ENCODE peak calls at places on chromosomes 2 and 18, in nine cellular contexts. H, A, V, J, W, B, R, Q and M are unnamed samples.

GRCh38 chr2:233064526-233065199 is 4.5 kb downstream of the INPP5D start:
- DNase-seq in A (no peak), H (no peak), V (no peak), Q (no peak), R (no peak), J (no peak), B (no peak), W (no peak), M (no peak)

GRCh38 chr2:201622306-201622705 is 21.0 kb downstream of the TMEM237 start:
- DNase-seq in V (no peak), J (no peak), W (peak), A (no peak), H (no peak), Q (no peak), B (no peak), R (no peak), M (peak)

GRCh38 chr2:151183072-151183580 is 78.5 kb downstream of the RBM43 start:
- DNase-seq in J (no peak), W (no peak), R (no peak), A (no peak), H (no peak), Q (no peak), V (no peak), B (no peak), M (no peak)

GRCh38 chr18:47754311-47755101 is 176.0 kb downstream of the SMAD2 start:
- DNase-seq in Q (peak), J (peak), H (no peak), A (peak), R (peak), W (no peak), B (peak), V (peak), M (no peak)

GRCh38 chr2:239991689-239992314 is 33.3 kb downstream of the NDUFA10 start:
- DNase-seq in J (peak), V (peak), A (peak), Q (peak), B (no peak), W (peak), R (peak), H (peak), M (peak)

GRCh38 chr18:25739356-25739755 is 351.1 kb downstream of the SS18 start:
- DNase-seq in Q (no peak), B (no peak), V (no peak), W (no peak), A (no peak), R (no peak), H (no peak), J (no peak), M (no peak)

GRCh38 chr2:44884677-44885076 is 56.8 kb upstream of the SIX3 start:
- DNase-seq in H (no peak), R (no peak), A (no peak), B (no peak), W (no peak), Q (no peak), V (no peak), J (no peak), M (no peak)

GRCh38 chr2:73293534-73294171 is at the start of gene EGR4:
- DNase-seq in H (peak), R (peak), J (peak), Q (peak), B (peak), W (peak), V (peak), A (no peak), M (peak)

GRCh38 chr2:237447496-237447895 is 33.5 kb upstream of the COL6A3 start:
- DNase-seq in B (no peak), Q (no peak), R (no peak), V (no peak), A (no peak), W (no peak), J (no peak), H (no peak), M (no peak)

GRCh38 chr2:111155610-111156009 is 34.9 kb downstream of the BCL2L11 start:
- DNase-seq in V (no peak), J (peak), R (no peak), W (peak), Q (no peak), B (no peak), H (no peak), A (no peak), M (peak)

GRCh38 chr2:225454412-225454811 is 54.9 kb downstream of the NYAP2 start:
- DNase-seq in H (no peak), B (no peak), A (no peak), W (no peak), V (no peak), R (peak), J (no peak), Q (no peak), M (no peak)

GRCh38 chr18:78984941-78985784 is 5.5 kb downstream of the SALL3 start:
- DNase-seq in R (peak), Q (peak), H (no peak), W (no peak), A (no peak), B (no peak), J (peak), V (no peak), M (no peak)

GRCh38 chr2:23221901-23222300 is 163.1 kb upstream of the KLHL29 start:
- DNase-seq in J (no peak), A (no peak), Q (no peak), R (no peak), W (no peak), B (no peak), V (no peak), H (no peak), M (no peak)

GRCh38 chr2:67515021-67515420 is 117.9 kb downstream of the ETAA1 start:
- DNase-seq in A (no peak), W (no peak), J (no peak), B (no peak), H (no peak), Q (peak), R (no peak), V (no peak), M (no peak)

GRCh38 chr2:54483426-54483825 is 27.3 kb downstream of the SPTBN1 start:
- DNase-seq in W (no peak), V (peak), A (no peak), R (peak), H (peak), J (peak), B (no peak), Q (peak), M (peak)

GRCh38 chr2:232529806-232530547 is 4.0 kb downstream of the CHRND start:
- DNase-seq in R (no peak), Q (no peak), V (no peak), J (no peak), B (no peak), W (no peak), H (no peak), A (no peak), M (no peak)

GRCh38 chr2:3075941-3076340 is 301.7 kb downstream of the EIPR1 start:
- DNase-seq in H (no peak), W (no peak), V (no peak), Q (no peak), R (no peak), J (no peak), A (no peak), B (no peak), M (no peak)

GRCh38 chr18:13437801-13438506 is 219.4 kb downstream of the LDLRAD4 start:
- DNase-seq in Q (no peak), W (no peak), A (no peak), R (no peak), B (no peak), J (no peak), H (no peak), V (no peak), M (no peak)

DNA sequence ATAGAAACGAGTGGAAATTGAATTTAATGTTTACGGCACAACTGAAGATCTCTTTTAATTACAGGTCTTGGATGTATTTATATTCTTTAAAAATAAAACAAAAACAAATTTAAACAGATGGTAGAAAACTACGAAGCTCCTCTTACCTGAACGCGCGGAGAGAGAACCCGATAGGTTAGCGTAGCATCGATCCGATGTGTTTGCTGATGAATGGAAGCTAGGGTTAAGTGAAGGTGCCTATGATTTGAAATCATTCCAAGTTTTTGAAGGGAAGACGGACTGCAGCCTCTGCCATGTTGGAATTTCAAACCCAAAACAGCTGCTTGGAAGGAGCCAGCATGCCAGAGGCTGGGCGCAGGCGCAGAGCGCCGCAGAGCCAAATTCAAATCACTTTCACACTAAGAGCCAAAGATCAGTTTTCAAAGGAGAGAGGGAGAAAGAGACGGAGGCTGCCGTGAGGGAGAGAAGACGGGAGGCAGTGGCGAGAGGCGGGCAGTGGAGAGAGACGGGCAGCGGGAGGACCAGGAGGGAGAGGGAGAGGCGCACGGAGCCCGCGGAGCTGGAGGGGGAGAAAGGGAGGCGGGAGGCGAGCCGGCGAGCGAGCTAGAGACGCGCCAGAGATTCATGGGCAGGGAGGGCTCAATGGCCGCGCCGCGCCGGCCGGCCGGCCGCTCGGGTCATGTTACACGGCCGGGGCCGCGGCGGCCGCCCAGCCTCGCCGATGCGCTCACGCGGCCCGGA is at the start of gene FIGN:
- DNase-seq in V (no peak), A (peak), H (peak), B (peak), R (peak), W (peak), J (peak), Q (peak), M (peak)
- H3K9ac ChIP-seq in V (no peak), A (peak), H (peak), B (peak), R (peak), W (peak), J (peak), Q (peak), M (peak)

DNA sequence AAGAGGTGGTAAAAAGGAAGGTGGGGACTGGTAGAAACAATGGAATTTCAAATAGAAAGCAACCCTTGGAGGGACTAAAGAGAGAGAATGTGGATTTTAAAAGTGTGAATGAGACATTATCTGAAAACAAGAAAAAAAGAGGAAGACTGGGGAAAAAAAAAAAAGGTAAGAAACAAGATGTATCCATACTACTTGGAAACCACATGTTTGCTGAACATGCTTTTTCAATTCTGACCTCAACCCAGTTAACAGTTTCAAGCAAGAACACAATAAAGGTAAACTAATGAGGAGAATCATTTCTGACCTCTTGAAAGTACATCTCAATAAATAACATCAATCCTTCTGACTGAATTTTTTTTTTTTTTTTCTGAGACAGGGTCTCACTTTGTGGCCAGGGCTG is 2.6 kb downstream of the FARSB start:
- DNase-seq in A (no peak), R (no peak), B (no peak), Q (no peak), V (no peak), W (no peak), H (no peak), J (no peak), M (no peak)
- H3K9ac ChIP-seq in A (no peak), R (peak), B (peak), Q (no peak), V (no peak), W (no peak), H (no peak), J (no peak), M (no peak)

DNA sequence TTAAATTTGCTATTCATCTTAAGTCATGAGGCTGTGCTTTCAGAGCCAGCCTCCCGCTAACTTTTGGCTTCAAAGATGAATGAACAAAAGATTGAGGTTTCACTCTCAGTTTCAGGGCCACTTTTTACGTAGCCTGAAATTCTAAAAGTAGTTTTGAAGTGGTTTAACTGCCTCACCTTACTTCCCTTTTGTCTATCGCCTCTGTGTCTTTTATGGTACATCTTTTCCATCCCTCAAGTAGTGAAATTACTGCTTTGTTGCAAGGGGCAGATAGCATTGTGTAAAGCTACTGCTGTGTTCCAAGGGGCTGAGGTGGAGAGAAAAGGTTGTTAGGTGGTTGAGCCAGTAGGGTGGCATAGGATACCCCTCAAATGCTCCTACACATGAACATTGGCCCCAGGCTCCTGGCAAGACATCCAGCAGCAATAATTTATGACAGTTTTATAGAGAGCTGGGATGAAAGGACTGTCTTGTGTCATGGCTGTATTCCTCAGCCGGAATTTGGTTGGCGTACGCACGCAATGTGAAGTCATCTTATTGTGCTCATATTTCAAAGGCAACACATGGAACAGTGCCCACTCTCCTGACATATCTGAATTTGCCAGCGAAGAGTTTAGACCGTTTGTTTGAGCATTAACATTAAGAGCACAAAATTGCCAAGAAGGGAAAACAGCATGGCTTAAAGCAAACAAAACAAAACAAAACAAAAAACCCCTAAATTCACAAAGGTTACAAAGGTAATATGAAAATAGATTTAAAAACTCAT is 32.2 kb downstream of the QPCT start:
- DNase-seq in Q (peak), B (no peak), A (no peak), R (no peak), J (no peak), W (peak), V (peak), H (peak), M (peak)
- H3K9ac ChIP-seq in Q (no peak), B (no peak), A (no peak), R (no peak), J (no peak), W (no peak), V (peak), H (no peak), M (peak)

GRCh38 chr2:109239720-109240119 is 110.7 kb downstream of the SH3RF3 start:
- DNase-seq in A (no peak), W (peak), Q (peak), R (peak), H (peak), V (no peak), J (no peak), B (no peak), M (peak)

GRCh38 chr2:109242222-109242653 is 113.2 kb downstream of the SH3RF3 start:
- DNase-seq in R (no peak), B (no peak), A (no peak), J (no peak), Q (no peak), H (no peak), V (no peak), W (no peak), M (no peak)

GRCh38 chr2:109243526-109244425 is 114.8 kb downstream of the SH3RF3 start:
- DNase-seq in R (no peak), B (no peak), Q (no peak), H (no peak), W (no peak), A (no peak), J (no peak), V (no peak), M (no peak)

GRCh38 chr2:109244750-109245382 is 115.9 kb downstream of the SH3RF3 start:
- DNase-seq in V (no peak), R (no peak), J (no peak), Q (no peak), A (no peak), B (no peak), H (no peak), W (no peak), M (no peak)

DNA sequence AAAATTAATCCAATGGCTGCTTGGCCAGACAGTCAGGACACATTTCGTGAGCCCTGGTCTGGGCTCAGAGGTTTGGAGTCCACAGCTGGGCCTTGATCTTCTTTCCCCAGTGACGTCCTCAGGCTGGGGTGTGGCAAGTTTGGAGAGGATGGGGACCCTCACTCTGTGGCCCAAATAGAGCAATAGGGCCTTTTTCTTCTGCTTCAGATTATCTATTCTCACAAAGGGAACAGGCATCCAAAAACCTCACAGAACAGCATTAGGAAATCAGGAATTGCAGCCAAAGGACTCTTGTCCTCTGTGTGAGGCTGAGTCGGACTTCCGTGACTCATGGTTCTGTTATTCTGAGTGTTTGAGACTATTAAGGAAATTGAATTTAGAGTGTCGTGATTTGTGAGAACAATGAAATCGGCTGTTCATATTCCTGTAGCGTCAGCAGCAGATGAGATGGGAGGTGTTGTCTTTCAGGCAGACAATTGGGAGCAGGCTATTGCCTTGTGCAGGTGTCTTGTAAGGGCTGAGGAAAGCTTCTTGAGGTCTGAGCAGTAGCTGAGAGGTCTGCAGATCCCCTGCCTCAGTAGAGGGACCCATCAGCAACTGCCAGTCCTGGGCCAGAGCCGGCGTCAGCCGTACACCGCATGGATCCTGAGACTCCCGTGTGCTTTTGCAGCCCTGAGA is 113.8 kb downstream of the SH3RF3 start:
- DNase-seq in R (no peak), W (peak), H (peak), A (no peak), B (no peak), J (no peak), Q (peak), V (no peak), M (peak)
- H3K9ac ChIP-seq in R (no peak), W (peak), H (peak), A (no peak), B (peak), J (no peak), Q (peak), V (no peak), M (peak)

DNA sequence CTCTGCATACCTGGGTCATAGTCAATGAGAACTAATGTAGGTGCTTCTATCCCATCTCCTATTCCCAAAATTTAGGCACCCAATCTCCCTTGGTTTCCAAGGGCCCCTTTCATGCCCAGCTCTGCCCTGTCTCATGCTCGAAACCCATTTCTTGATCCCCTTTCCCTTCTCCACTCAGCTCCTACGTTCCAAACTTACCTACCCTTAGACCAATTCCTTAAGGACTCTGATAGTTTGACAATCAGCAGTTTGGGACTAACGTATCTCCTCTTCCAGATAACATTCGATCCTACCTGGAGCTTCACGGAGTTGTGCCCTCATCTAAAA is 141.4 kb upstream of the LGALSL start:
- DNase-seq in A (no peak), R (peak), W (no peak), Q (no peak), B (no peak), J (no peak), H (no peak), V (no peak), M (no peak)
- H3K9ac ChIP-seq in A (no peak), R (peak), W (no peak), Q (no peak), B (no peak), J (no peak), H (no peak), V (no peak), M (no peak)